ENCODE peak calls at places on chromosomes 4 and X, in six cellular contexts. V is K562, J is IMR-90, Z is A549, T is HEK293T, G is HepG2. P is an unnamed sample.

GRCh38 chr4:57249083-57249482 is 138.9 kb upstream of the IGFBP7 start:
- DNase-seq in V (no peak), J (peak; percentile 4), Z (no peak), T (no peak), G (no peak), P (no peak)

GRCh38 chr4:26127851-26128337 is 192.9 kb upstream of the RBPJ start:
- DNase-seq in V (no peak), J (no peak), Z (no peak), T (no peak), G (no peak), P (no peak)

GRCh38 chr4:118158946-118159345 is 124.7 kb downstream of the NDST3 start:
- DNase-seq in V (no peak), J (no peak), Z (no peak), T (no peak), G (no peak), P (no peak)

GRCh38 chr4:158201310-158201709 is 9.0 kb upstream of the TMEM144 start:
- DNase-seq in V (no peak), J (no peak), Z (no peak), T (no peak), G (no peak), P (no peak)

GRCh38 chr4:154030152-154030551 is 241.3 kb upstream of the SFRP2 start:
- DNase-seq in V (no peak), J (no peak), Z (no peak), T (no peak), G (no peak), P (no peak)

GRCh38 chrX:151830911-151831310 is 81.8 kb upstream of the MAGEA4 start:
- DNase-seq in V (no peak), J (no peak), Z (no peak), T (no peak), G (no peak), P (no peak)

GRCh38 chr4:81664079-81664478 is 192.4 kb upstream of the RASGEF1B start:
- DNase-seq in V (no peak), J (no peak), Z (no peak), T (no peak), G (no peak), P (no peak)

GRCh38 chr4:107825072-107825789 is 499 bp downstream of the SGMS2 start:
- DNase-seq in V (no peak), J (peak; percentile 39), Z (peak; percentile 37), T (peak; percentile 60), G (no peak), P (no peak)

GRCh38 chr4:38366451-38366850 is 297.5 kb upstream of the KLF3 start:
- DNase-seq in V (no peak), J (no peak), Z (no peak), T (no peak), G (no peak), P (no peak)

GRCh38 chrX:144586756-144587155 is 660.5 kb upstream of the SPANXN1 start:
- DNase-seq in V (no peak), J (no peak), Z (no peak), T (no peak), G (no peak), P (no peak)

GRCh38 chr4:73947239-73947985 is 34.4 kb downstream of the PF4 start:
- DNase-seq in V (no peak), J (no peak), Z (no peak), T (no peak), G (no peak), P (no peak)

GRCh38 chrX:22748093-22748999 is 251.4 kb upstream of the DDX53 start:
- DNase-seq in V (peak; percentile 16), J (peak; percentile 47), Z (peak; percentile 38), T (peak; percentile 57), G (peak; percentile 13), P (no peak)

DNA sequence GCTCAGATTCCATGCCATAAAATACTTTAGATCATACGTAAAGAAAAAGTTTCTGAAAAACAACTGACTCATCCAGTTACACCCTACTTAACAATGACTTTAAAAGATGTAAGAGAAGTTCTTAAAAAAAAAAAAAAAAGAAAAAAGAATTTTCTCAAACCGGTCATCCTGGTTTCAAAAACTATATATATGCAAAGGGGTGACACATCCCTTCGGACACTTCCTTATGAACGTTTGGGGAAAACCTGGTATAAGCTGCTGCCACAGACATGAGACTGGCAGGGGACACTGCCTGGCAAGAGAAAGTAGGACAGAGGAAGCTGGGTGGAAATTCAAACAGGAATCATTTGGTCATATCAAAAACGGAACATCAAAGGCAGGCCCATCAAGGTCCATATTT is 81.2 kb upstream of the PRSS48 start:
- DNase-seq in V (no peak), J (peak; percentile 71), Z (peak; percentile 10), T (no peak), G (no peak), P (no peak)
- TF ChIP-seq BHLHE40 in V (no peak), J (no peak), Z (no peak), T (no peak), G (no peak), P (no peak)

GRCh38 chrX:13015536-13016236 is 28.7 kb downstream of the FAM9C start:
- DNase-seq in V (no peak), J (no peak), Z (no peak), T (no peak), G (no peak), P (no peak)
- TF ChIP-seq BHLHE40 in V (no peak), J (no peak), Z (no peak), T (no peak), G (no peak), P (no peak)

GRCh38 chr4:128565565-128566186 is 243.8 kb upstream of the JADE1 start:
- DNase-seq in V (no peak), J (no peak), Z (peak; percentile 69), T (peak; percentile 50), G (peak; percentile 51), P (no peak)
- TF ChIP-seq BHLHE40 in V (no peak), J (no peak), Z (no peak), T (no peak), G (no peak), P (no peak)

GRCh38 chr4:106186201-106186600 is 129.8 kb downstream of the TBCK start:
- DNase-seq in V (no peak), J (no peak), Z (no peak), T (no peak), G (no peak), P (no peak)
- TF ChIP-seq BHLHE40 in V (no peak), J (no peak), Z (no peak), T (no peak), G (no peak), P (no peak)

GRCh38 chr4:156952078-156952759 is 19.4 kb downstream of the PDGFC start:
- DNase-seq in V (no peak), J (no peak), Z (no peak), T (no peak), G (no peak), P (no peak)

GRCh38 chr4:156956359-156956758 is 15.2 kb downstream of the PDGFC start:
- DNase-seq in V (no peak), J (no peak), Z (no peak), T (no peak), G (no peak), P (no peak)

GRCh38 chr4:156953951-156954350 is 17.6 kb downstream of the PDGFC start:
- DNase-seq in V (no peak), J (no peak), Z (no peak), T (no peak), G (no peak), P (no peak)

GRCh38 chr4:156956947-156957346 is 14.7 kb downstream of the PDGFC start:
- DNase-seq in V (no peak), J (no peak), Z (no peak), T (no peak), G (no peak), P (no peak)

GRCh38 chr4:156954598-156954997 is 17.0 kb downstream of the PDGFC start:
- DNase-seq in V (no peak), J (peak; percentile 33), Z (no peak), T (peak; percentile 21), G (no peak), P (no peak)
- TF ChIP-seq BHLHE40 in V (no peak), J (no peak), Z (no peak), T (no peak), G (no peak), P (no peak)